ENCODE peak calls at places on chromosomes 13 and 19, in five cellular contexts. One of them, this sample, is unnamed.

GRCh38 chr13:20525144-20525600 is 485 bp downstream of the CRYL1 start:
- DNase-seq in H9: peak; percentile 61
- DNase-seq in trophoblast cell: peak; percentile 52
- DNase-seq in mesenchymal stem cell: peak; percentile 20
- DNase-seq in H1: no peak
- DNase-seq in this sample: peak; percentile 11

GRCh38 chr13:44117351-44117750 is 237.6 kb downstream of the LACC1 start:
- DNase-seq in H9: no peak
- DNase-seq in trophoblast cell: no peak
- DNase-seq in mesenchymal stem cell: peak; percentile 68
- DNase-seq in H1: no peak
- DNase-seq in this sample: no peak

GRCh38 chr13:69567514-69567913 is 540.1 kb upstream of the ATXN8OS start:
- DNase-seq in H9: no peak
- DNase-seq in trophoblast cell: no peak
- DNase-seq in mesenchymal stem cell: no peak
- DNase-seq in H1: no peak
- DNase-seq in this sample: no peak

GRCh38 chr13:31166591-31166990 is 4.9 kb upstream of the HSPH1 start:
- DNase-seq in H9: no peak
- DNase-seq in trophoblast cell: no peak
- DNase-seq in mesenchymal stem cell: no peak
- DNase-seq in H1: no peak
- DNase-seq in this sample: no peak

GRCh38 chr13:66574606-66575005 is 655.5 kb downstream of the PCDH9 start:
- DNase-seq in H9: no peak
- DNase-seq in trophoblast cell: no peak
- DNase-seq in mesenchymal stem cell: no peak
- DNase-seq in H1: no peak
- DNase-seq in this sample: no peak

GRCh38 chr19:55579766-55580621 is 654 bp downstream of the ZNF579 start:
- DNase-seq in H9: peak; percentile 59
- DNase-seq in trophoblast cell: no peak
- DNase-seq in mesenchymal stem cell: peak; percentile 63
- DNase-seq in H1: no peak
- DNase-seq in this sample: no peak

GRCh38 chr19:50238043-50238442 is 34.6 kb downstream of the MYH14 start:
- DNase-seq in H9: no peak
- DNase-seq in trophoblast cell: no peak
- DNase-seq in mesenchymal stem cell: no peak
- DNase-seq in H1: no peak
- DNase-seq in this sample: no peak

GRCh38 chr13:26480246-26480855 is 77.1 kb upstream of the WASF3 start:
- DNase-seq in H9: no peak
- DNase-seq in trophoblast cell: peak; percentile 81
- DNase-seq in mesenchymal stem cell: no peak
- DNase-seq in H1: no peak
- DNase-seq in this sample: no peak

GRCh38 chr13:82827704-82828103 is 1054.6 kb downstream of the SLITRK1 start:
- DNase-seq in H9: no peak
- DNase-seq in trophoblast cell: no peak
- DNase-seq in mesenchymal stem cell: no peak
- DNase-seq in H1: no peak
- DNase-seq in this sample: no peak

GRCh38 chr19:13089139-13089856 is 13.4 kb downstream of the LYL1 start:
- DNase-seq in H9: peak; percentile 79
- DNase-seq in trophoblast cell: no peak
- DNase-seq in mesenchymal stem cell: no peak
- DNase-seq in H1: no peak
- DNase-seq in this sample: no peak

GRCh38 chr13:51923983-51924539 is 62.3 kb downstream of the CCDC70 start:
- DNase-seq in H9: peak; percentile 46
- DNase-seq in trophoblast cell: no peak
- DNase-seq in mesenchymal stem cell: peak; percentile 8
- DNase-seq in H1: no peak
- DNase-seq in this sample: no peak

GRCh38 chr13:41523396-41523795 is 66.0 kb downstream of the RGCC start:
- DNase-seq in H9: no peak
- DNase-seq in trophoblast cell: no peak
- DNase-seq in mesenchymal stem cell: no peak
- DNase-seq in H1: no peak
- DNase-seq in this sample: no peak

GRCh38 chr13:110012102-110012739 is 225.8 kb upstream of the IRS2 start:
- DNase-seq in H9: no peak
- DNase-seq in trophoblast cell: peak; percentile 83
- DNase-seq in mesenchymal stem cell: peak; percentile 91
- DNase-seq in H1: no peak
- DNase-seq in this sample: no peak
- H2BK120ac ChIP-seq in H9: no peak overlapping the region
- H2BK120ac ChIP-seq in trophoblast cell: no peak overlapping the region
- H2BK120ac ChIP-seq in mesenchymal stem cell: no peak overlapping the region
- H2BK120ac ChIP-seq in H1: no peak overlapping the region
- H2BK120ac ChIP-seq in this sample: no peak overlapping the region

GRCh38 chr19:27672309-27673047 is 1540.5 kb downstream of the UQCRFS1 start:
- DNase-seq in H9: no peak
- DNase-seq in trophoblast cell: no peak
- DNase-seq in mesenchymal stem cell: no peak
- DNase-seq in H1: no peak
- DNase-seq in this sample: no peak
- H2BK12ac ChIP-seq in H9: no peak overlapping the region
- H2BK12ac ChIP-seq in trophoblast cell: no peak overlapping the region
- H2BK12ac ChIP-seq in mesenchymal stem cell: no peak overlapping the region
- H2BK12ac ChIP-seq in H1: no peak overlapping the region
- H2BK12ac ChIP-seq in this sample: no peak overlapping the region

GRCh38 chr19:47713046-47714021 is at the start of gene EHD2:
- DNase-seq in H9: peak; percentile 64
- DNase-seq in trophoblast cell: peak; percentile 40
- DNase-seq in mesenchymal stem cell: peak; percentile 76
- DNase-seq in H1: no peak
- DNase-seq in this sample: no peak
- H2BK120ac ChIP-seq in H9: no peak within 1 kb of the TSS
- H2BK120ac ChIP-seq in trophoblast cell: peak within 1 kb of the TSS; percentile 70
- H2BK120ac ChIP-seq in mesenchymal stem cell: peak within 1 kb of the TSS; percentile 92
- H2BK120ac ChIP-seq in H1: no peak within 1 kb of the TSS
- H2BK120ac ChIP-seq in this sample: peak within 1 kb of the TSS; percentile 52

GRCh38 chr19:36213793-36214387 is 575 bp downstream of the ZNF565 start:
- DNase-seq in H9: no peak
- DNase-seq in trophoblast cell: no peak
- DNase-seq in mesenchymal stem cell: no peak
- DNase-seq in H1: no peak
- DNase-seq in this sample: peak; percentile 1
- H2BK12ac ChIP-seq in H9: no peak overlapping the region
- H2BK12ac ChIP-seq in trophoblast cell: no peak overlapping the region
- H2BK12ac ChIP-seq in mesenchymal stem cell: peak overlapping the region; percentile 1
- H2BK12ac ChIP-seq in H1: peak overlapping the region; percentile 99
- H2BK12ac ChIP-seq in this sample: peak overlapping the region; percentile 18

GRCh38 chr19:35848919-35849505 is 3.3 kb downstream of the NPHS1 start:
- DNase-seq in H9: no peak
- DNase-seq in trophoblast cell: no peak
- DNase-seq in mesenchymal stem cell: no peak
- DNase-seq in H1: no peak
- DNase-seq in this sample: no peak

GRCh38 chr19:35848486-35848885 is 3.8 kb downstream of the NPHS1 start:
- DNase-seq in H9: no peak
- DNase-seq in trophoblast cell: no peak
- DNase-seq in mesenchymal stem cell: no peak
- DNase-seq in H1: no peak
- DNase-seq in this sample: no peak

GRCh38 chr19:35852029-35852780 is at the start of gene NPHS1:
- DNase-seq in H9: no peak
- DNase-seq in trophoblast cell: no peak
- DNase-seq in mesenchymal stem cell: no peak
- DNase-seq in H1: no peak
- DNase-seq in this sample: no peak

GRCh38 chr19:35853038-35853756 is 893 bp upstream of the NPHS1 start:
- DNase-seq in H9: no peak
- DNase-seq in trophoblast cell: no peak
- DNase-seq in mesenchymal stem cell: no peak
- DNase-seq in H1: no peak
- DNase-seq in this sample: no peak

GRCh38 chr19:35851213-35852028 is 883 bp downstream of the NPHS1 start:
- DNase-seq in H9: peak; percentile 84
- DNase-seq in trophoblast cell: no peak
- DNase-seq in mesenchymal stem cell: no peak
- DNase-seq in H1: no peak
- DNase-seq in this sample: no peak
- H2BK120ac ChIP-seq in H9: no peak overlapping the region
- H2BK120ac ChIP-seq in trophoblast cell: no peak overlapping the region
- H2BK120ac ChIP-seq in mesenchymal stem cell: no peak overlapping the region
- H2BK120ac ChIP-seq in H1: no peak overlapping the region
- H2BK120ac ChIP-seq in this sample: no peak overlapping the region

GRCh38 chr19:38523319-38523718 is 89.8 kb downstream of the RYR1 start:
- DNase-seq in H9: no peak
- DNase-seq in trophoblast cell: no peak
- DNase-seq in mesenchymal stem cell: no peak
- DNase-seq in H1: no peak
- DNase-seq in this sample: no peak
- H2BK12ac ChIP-seq in H9: no peak overlapping the region
- H2BK12ac ChIP-seq in trophoblast cell: no peak overlapping the region
- H2BK12ac ChIP-seq in mesenchymal stem cell: no peak overlapping the region
- H2BK12ac ChIP-seq in H1: no peak overlapping the region
- H2BK12ac ChIP-seq in this sample: no peak overlapping the region

GRCh38 chr19:7888826-7889217 is 512 bp downstream of the LRRC8E start:
- DNase-seq in H9: no peak
- DNase-seq in trophoblast cell: no peak
- DNase-seq in mesenchymal stem cell: no peak
- DNase-seq in H1: no peak
- DNase-seq in this sample: no peak
- H2BK120ac ChIP-seq in H9: no peak overlapping the region
- H2BK120ac ChIP-seq in trophoblast cell: no peak overlapping the region
- H2BK120ac ChIP-seq in mesenchymal stem cell: peak overlapping the region; percentile 82
- H2BK120ac ChIP-seq in H1: no peak overlapping the region
- H2BK120ac ChIP-seq in this sample: no peak overlapping the region